ENCODE peak calls at places on chromosomes 4 and X, in four cellular contexts. J, M, A and S are unnamed samples.

GRCh38 chrX:140123446-140123845 is 158.1 kb upstream of the CXorf66 start:
- DNase-seq in J (no peak), A (no peak), M (no peak), S (no peak)

GRCh38 chr4:38091636-38092035 is 131.4 kb downstream of the PTTG2 start:
- DNase-seq in A (no peak), J (no peak), M (no peak), S (no peak)

GRCh38 chrX:45011131-45011530 is 138.1 kb downstream of the KDM6A start:
- DNase-seq in A (peak; percentile 18), M (peak; percentile 34), J (no peak), S (no peak)

GRCh38 chr4:7266525-7267292 is 74.4 kb downstream of the SORCS2 start:
- DNase-seq in J (no peak), A (peak; percentile 74), M (peak; percentile 27), S (no peak)

GRCh38 chr4:169823685-169824084 is 65.9 kb upstream of the HPF1 start:
- DNase-seq in A (no peak), J (peak; percentile 6), M (peak; percentile 26), S (peak; percentile 6)

GRCh38 chrX:8987672-8988250 is 46.2 kb downstream of the FAM9B start:
- DNase-seq in A (no peak), J (no peak), M (no peak), S (no peak)

GRCh38 chrX:47145408-47146120 is 543 bp downstream of the RBM10 start:
- DNase-seq in A (no peak), J (no peak), M (no peak), S (no peak)

GRCh38 chr4:105215609-105216313 is 69.1 kb downstream of the TET2 start:
- DNase-seq in M (no peak), J (no peak), A (no peak), S (no peak)

GRCh38 chr4:158268553-158268952 is 58.3 kb downstream of the TMEM144 start:
- DNase-seq in J (no peak), M (no peak), A (no peak), S (no peak)

GRCh38 chrX:3713225-3713936 is at the start of gene PRKX:
- DNase-seq in J (no peak), A (no peak), M (no peak), S (no peak)

GRCh38 chr4:173328236-173328901 is 5.8 kb downstream of the HMGB2 start:
- DNase-seq in A (no peak), M (no peak), J (no peak), S (no peak)

GRCh38 chrX:65609237-65609636 is 58.2 kb upstream of the MSN start:
- DNase-seq in A (no peak), J (no peak), M (no peak), S (no peak)

GRCh38 chr4:174119818-174120217 is 163.6 kb downstream of the FBXO8 start:
- DNase-seq in A (no peak), J (no peak), M (no peak), S (no peak)

GRCh38 chr4:70041652-70042286 is 8.5 kb upstream of the HTN1 start:
- DNase-seq in J (no peak), A (no peak), M (no peak), S (no peak)

GRCh38 chr4:37662306-37662705 is 23.9 kb downstream of the RELL1 start:
- DNase-seq in A (no peak), J (no peak), M (no peak), S (no peak)

GRCh38 chrX:110743679-110744340 is 51.8 kb downstream of the CHRDL1 start:
- DNase-seq in M (no peak), J (peak; percentile 14), A (no peak), S (no peak)

GRCh38 chrX:35006361-35006760 is 63.8 kb downstream of the FAM47B start:
- DNase-seq in M (no peak), A (no peak), J (no peak), S (no peak)

GRCh38 chrX:77788050-77788449 is 2.0 kb upstream of the ATRX start:
- DNase-seq in A (peak; percentile 20), M (no peak), J (peak; percentile 18), S (no peak)